ENCODE peak calls at places on chromosome 12, in four cellular contexts. C is H1, I is A549, G is HepG2. P is an unnamed sample.

GRCh38 chr12:99224237-99224636 is 423.3 kb upstream of the GARIN6 start:
- DNase-seq in C (no peak), I (no peak), G (no peak), P (no peak)

GRCh38 chr12:49365542-49365941 is 1.7 kb upstream of the SPATS2 start:
- DNase-seq in C (no peak), I (no peak), G (no peak), P (peak; percentile 60)

GRCh38 chr12:13033266-13033875 is 10.8 kb upstream of the FAM234B start:
- DNase-seq in C (no peak), I (no peak), G (no peak), P (no peak)

GRCh38 chr12:94761559-94761958 is 111.2 kb upstream of the TMCC3 start:
- DNase-seq in C (no peak), I (peak; percentile 84), G (peak; percentile 9), P (no peak)

GRCh38 chr12:49873361-49873934 is 30.3 kb downstream of the FAIM2 start:
- DNase-seq in C (no peak), I (no peak), G (no peak), P (no peak)

GRCh38 chr12:112368856-112369255 is 13.4 kb downstream of the HECTD4 start:
- DNase-seq in C (no peak), I (no peak), G (no peak), P (no peak)

GRCh38 chr12:1594045-1594294 is 411 bp downstream of the FBXL14 start:
- DNase-seq in C (no peak), I (peak; percentile 67), G (no peak), P (no peak)

GRCh38 chr12:130838284-130838950 is 633 bp downstream of the STX2 start:
- DNase-seq in C (peak; percentile 80), I (peak; percentile 37), G (peak; percentile 27), P (peak; percentile 36)

GRCh38 chr12:60101715-60102114 is 505.9 kb downstream of the SLC16A7 start:
- DNase-seq in C (no peak), I (no peak), G (no peak), P (no peak)

GRCh38 chr12:114780746-114781399 is 96.9 kb upstream of the TBX3 start:
- DNase-seq in C (no peak), I (no peak), G (no peak), P (no peak)

GRCh38 chr12:98780261-98780660 is 135.2 kb downstream of the APAF1 start:
- DNase-seq in C (no peak), I (no peak), G (no peak), P (no peak)

GRCh38 chr12:51217133-51217967 is 512 bp downstream of the POU6F1 start:
- DNase-seq in C (peak; percentile 75), I (peak; percentile 47), G (no peak), P (peak; percentile 85)

GRCh38 chr12:1222858-1223644 is 232.0 kb downstream of the ERC1 start:
- DNase-seq in C (no peak), I (no peak), G (no peak), P (no peak)

GRCh38 chr12:95118138-95118787 is 44.8 kb upstream of the NR2C1 start:
- DNase-seq in C (no peak), I (peak; percentile 80), G (peak; percentile 62), P (no peak)

GRCh38 chr12:537772-538171 is 78.0 kb downstream of the B4GALNT3 start:
- DNase-seq in C (no peak), I (no peak), G (no peak), P (no peak)

GRCh38 chr12:45599196-45599595 is 130.3 kb upstream of the ARID2 start:
- DNase-seq in C (no peak), I (no peak), G (no peak), P (no peak)

GRCh38 chr12:109716092-109716479 is 2.5 kb downstream of the FAM222A start:
- DNase-seq in C (no peak), I (no peak), G (no peak), P (no peak)

GRCh38 chr12:131528144-131528543 is 182.7 kb upstream of the SFSWAP start:
- DNase-seq in C (no peak), I (no peak), G (no peak), P (no peak)

GRCh38 chr12:109277899-109278762 is 31.0 kb downstream of the FOXN4 start:
- DNase-seq in C (no peak), I (peak; percentile 66), G (peak; percentile 97), P (no peak)

GRCh38 chr12:15662303-15662980 is 126.7 kb downstream of the EPS8 start:
- DNase-seq in C (no peak), I (peak; percentile 91), G (no peak), P (no peak)

GRCh38 chr12:66269757-66270383 is 32.4 kb upstream of the HELB start:
- DNase-seq in C (no peak), I (peak; percentile 53), G (peak; percentile 40), P (peak; percentile 49)

GRCh38 chr12:88805692-88806091 is 225.4 kb upstream of the KITLG start:
- DNase-seq in C (no peak), I (no peak), G (no peak), P (no peak)

GRCh38 chr12:104411826-104412626 is 44.7 kb upstream of the CHST11 start:
- DNase-seq in C (no peak), I (no peak), G (no peak), P (peak; percentile 45)

DNA sequence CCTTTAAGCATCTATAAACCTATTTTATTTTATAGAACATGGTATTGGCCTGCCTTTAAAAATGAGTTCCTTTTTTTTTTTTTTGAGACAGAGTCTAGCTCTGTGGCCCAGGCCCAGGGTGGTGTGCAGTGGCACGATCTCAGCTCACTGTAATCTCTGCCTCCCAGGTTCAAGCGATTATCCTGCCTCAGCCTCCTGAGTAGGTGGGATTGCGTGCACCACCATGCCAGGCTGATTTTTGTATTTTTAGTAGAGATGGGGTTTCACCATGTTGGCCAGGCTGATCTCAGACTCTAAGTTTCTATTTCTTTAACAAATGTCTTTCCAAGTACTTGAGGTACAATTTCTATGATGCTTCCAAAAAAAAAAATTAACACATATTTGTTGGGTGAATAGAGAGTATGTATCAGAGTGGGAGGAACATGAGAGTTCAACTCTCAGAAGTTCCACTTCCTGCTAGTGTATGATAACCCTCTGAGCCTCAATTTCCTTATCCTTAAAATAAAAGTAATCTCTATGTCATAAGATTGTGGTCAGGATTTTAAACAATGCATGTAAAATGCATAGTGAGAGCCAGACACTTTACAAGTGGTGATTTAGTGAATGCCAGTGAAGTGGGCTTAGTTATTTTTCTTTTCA is 270.1 kb upstream of the AMIGO2 start:
- DNase-seq in C (no peak), I (no peak), G (no peak), P (no peak)
- TF ChIP-seq PHF8 in C (no peak), I (no peak), G (no peak), P (no peak)

DNA sequence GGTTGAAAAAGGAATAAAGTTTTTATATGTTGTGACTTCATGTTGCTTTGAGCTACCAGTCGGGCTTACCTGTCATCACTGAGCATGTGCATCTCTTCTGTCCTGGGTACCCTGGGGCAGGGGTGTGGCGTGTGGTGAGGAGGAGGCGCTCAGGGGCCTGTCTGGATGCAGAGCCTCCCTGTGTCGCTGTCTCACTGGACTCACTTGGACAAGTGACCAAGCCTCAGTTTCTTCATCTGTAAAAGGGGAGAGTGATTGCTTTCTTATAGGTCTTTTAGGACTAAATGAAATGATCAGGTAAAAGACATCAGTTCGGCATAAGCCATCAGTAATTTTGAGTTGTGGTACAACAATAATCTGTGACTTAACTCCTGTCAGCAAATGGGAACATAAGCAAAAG is 22.1 kb downstream of the ATP6V0A2 start:
- DNase-seq in C (no peak), I (no peak), G (no peak), P (no peak)
- TF ChIP-seq PHF8 in C (no peak), I (no peak), G (no peak), P (no peak)

DNA sequence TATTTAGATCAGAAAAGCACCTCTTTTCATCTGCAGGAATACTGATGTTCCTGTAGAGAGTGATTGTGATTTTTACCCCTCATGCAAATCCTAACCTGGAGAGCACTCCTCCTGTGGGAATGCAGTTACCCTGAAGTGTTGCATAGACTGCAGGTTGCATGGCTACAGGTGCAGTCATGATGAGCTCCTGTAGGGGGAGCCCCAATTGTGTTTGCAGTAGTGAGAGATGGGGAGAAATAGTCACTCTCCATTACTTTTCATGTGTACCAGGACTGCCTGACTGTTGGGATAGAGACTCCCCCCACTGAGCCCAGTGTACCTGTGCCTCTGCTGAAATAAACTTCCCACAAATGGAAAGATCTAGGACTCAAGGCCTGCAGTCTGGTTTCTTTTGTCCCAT is 1086.5 kb downstream of the SLC6A15 start:
- DNase-seq in C (peak; percentile 87), I (peak; percentile 46), G (no peak), P (peak; percentile 4)
- TF ChIP-seq PHF8 in C (no peak), I (no peak), G (no peak), P (no peak)

GRCh38 chr12:52351196-52352059 is 15.9 kb downstream of the KRT85 start:
- DNase-seq in C (no peak), I (no peak), G (no peak), P (no peak)

GRCh38 chr12:52349196-52349595 is 18.1 kb downstream of the KRT85 start:
- DNase-seq in C (no peak), I (no peak), G (no peak), P (no peak)

GRCh38 chr12:52350786-52351185 is 16.5 kb downstream of the KRT85 start:
- DNase-seq in C (no peak), I (no peak), G (no peak), P (no peak)

GRCh38 chr12:52347546-52348510 is 19.5 kb downstream of the KRT85 start:
- DNase-seq in C (no peak), I (no peak), G (no peak), P (no peak)

GRCh38 chr12:52350021-52350620 is 17.2 kb downstream of the KRT85 start:
- DNase-seq in C (no peak), I (no peak), G (no peak), P (no peak)
- TF ChIP-seq PHF8 in C (no peak), I (no peak), G (no peak), P (no peak)